ENCODE peak calls at places on chromosome X, in seven cellular contexts. K is mesenchymal stem cell, R is IMR-90, N is H1, U is neuronal stem cell, X is H9, M is trophoblast cell. E is an unnamed sample. For H3K79me1, the result is how much of the 10 kb centered on the place peaks cover.

GRCh38 chrX:9369802-9370291 is 95.0 kb upstream of the TBL1X start:
- DNase-seq in M (no peak), X (no peak), N (no peak), K (no peak), R (no peak), U (no peak), E (no peak)

GRCh38 chrX:48747415-48748026 is 14.0 kb upstream of the GLOD5 start:
- DNase-seq in X (no peak), K (no peak), M (no peak), R (no peak), U (no peak), N (no peak), E (no peak)

GRCh38 chrX:104193485-104193884 is 27.2 kb downstream of the FAM199X start:
- DNase-seq in R (peak), K (peak), X (no peak), N (no peak), M (no peak), U (no peak), E (no peak)

GRCh38 chrX:124594017-124594651 is 247.8 kb downstream of the SH2D1A start:
- DNase-seq in U (no peak), M (no peak), R (no peak), X (no peak), K (peak), N (no peak), E (peak)

GRCh38 chrX:44874481-44875184 is 1.6 kb downstream of the KDM6A start:
- DNase-seq in N (no peak), X (no peak), R (peak), K (peak), M (no peak), U (no peak), E (peak)

GRCh38 chrX:34810911-34811310 is 131.7 kb upstream of the FAM47B start:
- DNase-seq in M (no peak), R (no peak), K (no peak), U (no peak), X (no peak), N (no peak), E (no peak)

GRCh38 chrX:100685284-100685996 is 41.4 kb downstream of the SRPX2 start:
- DNase-seq in U (peak), N (peak), X (peak), R (peak), M (peak), K (peak), E (peak)

GRCh38 chrX:125757794-125758564 is 408.1 kb downstream of the DCAF12L2 start:
- DNase-seq in K (no peak), M (no peak), N (no peak), X (no peak), R (no peak), U (no peak), E (no peak)

GRCh38 chrX:29792335-29792734 is 423.0 kb upstream of the MAGEB2 start:
- DNase-seq in M (no peak), U (no peak), N (no peak), K (no peak), R (no peak), X (no peak), E (no peak)

GRCh38 chrX:121000589-121000988 is 15.0 kb upstream of the CT47A1 start:
- DNase-seq in U (no peak), N (no peak), K (no peak), M (peak), X (no peak), R (no peak), E (peak)

DNA sequence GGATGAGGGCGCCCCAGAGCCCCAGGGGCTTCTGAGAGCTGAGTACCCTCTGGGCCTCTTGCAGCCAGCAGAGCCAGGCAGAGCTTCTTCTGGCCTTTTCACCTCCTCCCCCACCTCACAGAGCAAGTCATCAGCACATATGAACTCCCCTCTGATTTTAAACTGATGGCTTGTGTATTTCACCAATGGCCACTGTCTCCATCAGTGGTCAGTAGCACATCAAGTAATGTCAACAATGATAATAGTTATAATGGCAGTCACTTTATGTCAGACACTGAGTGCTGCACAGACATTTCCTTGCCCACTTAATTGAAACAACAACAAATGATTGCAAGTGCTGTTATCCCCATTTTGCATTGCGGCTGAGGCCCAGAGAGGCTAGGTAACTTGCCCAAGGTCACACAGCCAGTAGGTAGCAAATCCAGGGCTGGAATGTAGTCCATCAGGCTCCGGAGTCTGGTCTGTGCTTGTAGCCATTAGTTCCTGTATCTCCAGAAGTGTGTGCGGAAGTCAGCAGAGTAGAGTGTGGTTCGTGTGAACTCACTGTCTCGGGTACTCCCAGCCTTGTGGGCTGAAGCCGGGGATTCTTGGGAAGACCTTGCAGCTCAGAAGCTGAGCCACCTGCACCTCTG is 3.0 kb downstream of the ATP2B3 start:
- DNase-seq in M (peak), U (no peak), N (no peak), R (no peak), K (no peak), X (no peak), E (no peak)
- H3K79me1 ChIP-seq in M (under half), U (under half), N (under half), R (under half), K (under half), X (under half), E (under half)

GRCh38 chrX:72635930-72636329 is 63.3 kb upstream of the HDAC8 start:
- DNase-seq in X (no peak), N (no peak), M (no peak), K (no peak), U (no peak), R (no peak), E (no peak)

GRCh38 chrX:72634321-72634720 is 61.7 kb upstream of the HDAC8 start:
- DNase-seq in N (no peak), X (no peak), R (no peak), K (no peak), U (no peak), M (no peak), E (no peak)

GRCh38 chrX:72624194-72624593 is 51.6 kb upstream of the HDAC8 start:
- DNase-seq in K (no peak), N (no peak), R (no peak), M (no peak), X (no peak), U (no peak), E (no peak)

GRCh38 chrX:72630185-72630584 is 57.5 kb upstream of the HDAC8 start:
- DNase-seq in M (no peak), U (no peak), R (no peak), N (no peak), K (no peak), X (no peak), E (no peak)
- H3K79me1 ChIP-seq in M (under half), U (under half), R (under half), N (under half), K (under half), X (under half), E (under half)

DNA sequence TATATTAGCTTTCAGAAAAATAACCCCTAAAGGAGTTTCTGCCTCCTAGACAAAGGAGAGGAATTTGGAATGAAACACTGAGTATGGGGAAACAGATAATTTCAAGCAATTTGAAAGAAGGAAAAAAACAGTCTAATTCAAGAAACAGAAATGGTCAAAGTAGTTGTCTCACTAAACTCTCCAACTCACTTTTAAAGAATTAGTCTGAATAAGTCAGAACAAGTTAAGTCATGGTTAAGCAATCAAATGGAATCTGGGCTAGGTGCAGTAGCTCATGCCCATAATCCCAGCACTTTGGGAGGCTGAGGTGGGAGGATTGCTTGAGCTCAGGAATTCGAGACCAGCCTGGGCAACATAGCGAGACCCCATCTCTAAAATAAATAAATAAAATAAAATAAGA is 95.7 kb upstream of the GRIA3 start:
- DNase-seq in K (no peak), N (no peak), X (no peak), R (no peak), U (no peak), M (no peak), E (no peak)
- H3K79me1 ChIP-seq in K (under half), N (under half), X (under half), R (under half), U (under half), M (under half), E (under half)

GRCh38 chrX:148069759-148070503 is 88.8 kb downstream of the FMR1NB start:
- DNase-seq in M (no peak), X (no peak), K (no peak), R (no peak), U (no peak), N (no peak), E (no peak)
- H3K79me1 ChIP-seq in M (under half), X (under half), K (under half), R (under half), U (under half), N (under half), E (under half)

GRCh38 chrX:75327607-75328006 is 53.7 kb downstream of the UPRT start:
- DNase-seq in U (no peak), R (no peak), X (no peak), K (no peak), N (no peak), M (no peak), E (no peak)
- H3K79me1 ChIP-seq in U (under half), R (under half), X (under half), K (under half), N (under half), M (under half), E (under half)

GRCh38 chrX:1551959-1552546 is 15.1 kb upstream of the P2RY8 start:
- DNase-seq in R (no peak), X (no peak), N (no peak), K (no peak), M (no peak), U (no peak), E (no peak)

GRCh38 chrX:1542994-1543725 is 6.2 kb upstream of the P2RY8 start:
- DNase-seq in K (no peak), N (no peak), R (no peak), M (no peak), U (no peak), X (no peak), E (no peak)

GRCh38 chrX:1545776-1546408 is 8.9 kb upstream of the P2RY8 start:
- DNase-seq in U (no peak), M (no peak), R (no peak), K (no peak), X (no peak), N (peak), E (no peak)

GRCh38 chrX:1546601-1547275 is 9.8 kb upstream of the P2RY8 start:
- DNase-seq in K (no peak), R (no peak), M (no peak), N (no peak), U (no peak), X (no peak), E (no peak)
- H3K79me1 ChIP-seq in K (under half), R (under half), M (under half), N (under half), U (under half), X (under half), E (under half)

DNA sequence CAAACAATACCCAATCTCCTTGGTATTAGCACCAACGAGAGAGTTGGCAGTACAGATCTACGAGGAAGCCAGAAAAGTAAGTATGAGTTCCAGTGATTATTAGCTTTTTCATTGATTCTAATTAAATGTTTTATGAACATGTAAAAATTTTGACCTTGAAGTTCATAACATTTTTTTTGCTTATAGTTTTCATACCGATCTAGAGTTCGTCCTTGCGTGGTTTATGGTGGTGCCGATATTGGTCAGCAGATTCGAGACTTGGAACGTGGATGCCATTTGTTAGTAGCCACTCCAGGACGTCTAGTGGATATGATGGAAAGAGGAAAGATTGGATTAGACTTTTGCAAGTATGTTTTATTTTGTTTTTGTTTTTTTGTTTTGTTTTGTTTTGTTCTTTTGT is 10.1 kb downstream of the DDX3X start:
- DNase-seq in X (no peak), M (no peak), R (no peak), U (no peak), K (no peak), N (no peak), E (no peak)
- H3K79me1 ChIP-seq in X (under half), M (under half), R (half or more), U (under half), K (under half), N (under half), E (under half)

DNA sequence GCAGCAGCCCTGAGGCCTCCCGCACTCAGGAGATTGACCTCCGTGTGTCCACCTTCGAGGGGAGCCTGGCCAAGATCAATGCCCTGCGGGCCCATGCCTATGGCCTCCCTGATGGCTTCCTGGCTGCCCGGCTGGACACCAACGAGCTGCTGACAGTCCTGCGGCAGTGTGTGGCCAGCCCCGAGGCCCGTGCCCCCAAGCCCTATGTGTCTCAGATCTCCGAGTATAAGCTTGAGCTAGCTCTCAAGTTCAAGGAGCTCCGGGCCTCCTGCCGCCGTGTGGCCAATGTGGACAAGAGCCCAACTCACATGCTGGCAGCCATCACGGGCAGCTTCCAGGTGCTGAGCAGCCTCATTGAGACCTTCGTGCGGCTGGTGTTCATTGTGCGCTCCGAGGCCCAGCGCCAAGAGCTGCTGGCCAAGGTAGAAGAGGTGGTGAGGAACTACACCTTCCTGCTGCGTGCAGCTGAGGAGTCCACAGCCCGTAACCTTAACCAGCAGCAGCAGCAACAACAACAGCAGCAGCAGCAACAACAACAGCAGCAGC is 25.5 kb upstream of the PRPS1 start:
- DNase-seq in X (no peak), U (no peak), R (no peak), K (no peak), M (no peak), N (no peak), E (no peak)
- H3K79me1 ChIP-seq in X (under half), U (under half), R (under half), K (under half), M (under half), N (under half), E (under half)